ENCODE peak calls at places on chromosomes 12 and 14, in nine cellular contexts. B is mesenchymal stem cell, A is MG63, R is right cardiac atrium, T is pancreas, G is foreskin fibroblast, S is OCI-LY7, Q is left ventricle myocardium inferior, J is A549. C is an unnamed sample.
A peak's percentile ranks its signal among the peaks of the same experiment; 100 is the strongest.

GRCh38 chr14:96086032-96086431 is 46.9 kb downstream of the C14orf132 start:
- DNase-seq in Q (no peak), R (no peak), S (no peak), G (peak; percentile 91), B (peak; percentile 66), T (no peak), J (peak; percentile 42), A (peak; percentile 67), C (no peak)

GRCh38 chr12:88227263-88227662 is 85.2 kb downstream of the TMTC3 start:
- DNase-seq in S (peak; percentile 40), A (no peak), T (no peak), R (no peak), Q (no peak), G (no peak), B (no peak), J (no peak), C (no peak)

GRCh38 chr12:27866382-27867101 is 86.5 kb upstream of the MANSC4 start:
- DNase-seq in S (no peak), R (peak; percentile 48), G (peak; percentile 32), Q (no peak), J (peak; percentile 49), A (no peak), T (no peak), B (peak; percentile 83), C (no peak)

GRCh38 chr12:81517296-81517695 is 241.9 kb downstream of the PPFIA2 start:
- DNase-seq in R (no peak), A (no peak), T (no peak), J (no peak), G (no peak), B (no peak), S (no peak), Q (no peak), C (no peak)

GRCh38 chr12:69066420-69067373 is 133.7 kb upstream of the CPM start:
- DNase-seq in S (peak; percentile 15), R (peak; percentile 53), Q (no peak), T (no peak), B (no peak), G (no peak), J (no peak), A (no peak), C (no peak)

GRCh38 chr12:114681149-114681849 is 2.7 kb downstream of the TBX3 start:
- DNase-seq in S (no peak), Q (no peak), G (no peak), T (no peak), R (no peak), J (no peak), B (peak; percentile 65), A (peak; percentile 43), C (no peak)

GRCh38 chr14:55270832-55271571 is at the start of gene FBXO34:
- DNase-seq in S (peak; percentile 98), Q (peak; percentile 99), A (peak; percentile 91), T (peak; percentile 97), J (peak; percentile 97), G (peak; percentile 95), B (peak; percentile 97), R (peak; percentile 100), C (peak; percentile 94)

GRCh38 chr12:112964067-112964670 is 14.2 kb upstream of the OAS2 start:
- DNase-seq in T (no peak), B (no peak), S (no peak), G (no peak), R (no peak), Q (no peak), J (no peak), A (no peak), C (no peak)

GRCh38 chr14:98548071-98548686 is 723.8 kb downstream of the BCL11B start:
- DNase-seq in T (no peak), Q (no peak), S (no peak), R (no peak), J (no peak), G (no peak), B (no peak), A (no peak), C (no peak)

GRCh38 chr12:85147331-85147730 is 111.2 kb downstream of the LRRIQ1 start:
- DNase-seq in S (no peak), G (no peak), B (no peak), A (no peak), R (no peak), T (no peak), Q (no peak), J (no peak), C (no peak)

GRCh38 chr14:61524211-61524806 is 171.0 kb upstream of the HIF1A start:
- DNase-seq in T (peak; percentile 64), B (peak; percentile 88), Q (no peak), S (no peak), J (peak; percentile 77), A (peak; percentile 53), G (peak; percentile 66), R (no peak), C (no peak)

GRCh38 chr14:67820428-67820881 is 876 bp downstream of the RAD51B start:
- DNase-seq in R (no peak), G (peak; percentile 46), Q (no peak), T (no peak), A (no peak), B (peak; percentile 49), S (peak; percentile 27), J (peak; percentile 21), C (no peak)

GRCh38 chr14:67819563-67820411 is at the start of gene RAD51B:
- DNase-seq in R (peak; percentile 91), B (peak; percentile 85), G (peak; percentile 67), T (peak; percentile 87), Q (peak; percentile 85), A (peak; percentile 69), J (peak; percentile 83), S (peak; percentile 91), C (peak; percentile 86)

GRCh38 chr14:67816326-67817009 is at the start of gene ZFYVE26:
- DNase-seq in G (peak; percentile 89), A (peak; percentile 90), J (peak; percentile 96), Q (peak; percentile 88), B (peak; percentile 96), R (peak; percentile 92), S (peak; percentile 99), T (peak; percentile 96), C (peak; percentile 94)

GRCh38 chr14:67817750-67818438 is 1.5 kb upstream of the ZFYVE26 start:
- DNase-seq in R (peak; percentile 24), S (no peak), A (no peak), G (no peak), B (no peak), J (no peak), T (no peak), Q (no peak), C (no peak)

DNA sequence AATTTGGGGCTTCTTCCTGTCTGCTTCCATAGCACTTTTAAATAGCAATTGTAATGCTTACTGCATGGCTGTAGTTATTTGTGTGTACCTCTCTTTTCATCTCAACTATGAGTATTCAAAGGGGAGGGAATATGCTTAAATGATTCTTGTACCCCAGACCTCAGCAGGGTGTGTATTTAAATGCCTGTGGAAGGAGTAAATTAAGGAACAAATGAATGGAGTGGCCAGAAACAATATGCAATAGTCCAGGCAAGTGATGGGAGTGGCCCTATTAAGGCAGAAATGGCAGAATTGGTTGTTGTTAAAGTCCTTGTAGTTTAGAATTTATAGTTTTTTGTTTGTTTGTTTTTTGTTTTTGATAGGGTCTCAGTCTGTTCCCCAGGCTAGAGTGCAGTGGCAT is 1.5 kb downstream of the RAD51B start:
- DNase-seq in A (no peak), G (no peak), T (no peak), B (no peak), J (no peak), R (no peak), Q (no peak), S (no peak), C (no peak)
- H3K4me3 ChIP-seq in A (no peak overlapping the region), G (no peak overlapping the region), T (no peak overlapping the region), B (peak overlapping the region; percentile 97), J (no peak overlapping the region), R (no peak overlapping the region), Q (no peak overlapping the region), S (peak overlapping the region; percentile 87), C (no peak overlapping the region)

DNA sequence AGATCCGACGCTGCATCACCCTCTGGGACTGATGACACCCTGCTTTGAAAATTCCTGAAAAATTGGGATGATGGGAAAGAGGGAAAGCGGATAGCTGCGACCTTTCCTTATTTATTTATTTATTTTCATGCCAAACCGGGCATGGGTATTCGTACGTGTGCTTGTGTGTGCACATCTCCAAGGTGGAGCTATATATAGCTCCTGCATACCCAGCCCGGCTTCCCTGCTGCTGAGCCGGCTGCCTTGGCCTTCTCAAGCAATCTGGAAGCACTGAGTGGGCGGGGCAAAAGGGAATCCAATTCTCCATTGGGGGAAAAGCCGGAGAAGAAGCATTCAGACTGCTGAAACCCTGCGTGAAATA is 1.2 kb downstream of the CNTN1 start:
- DNase-seq in S (no peak), Q (no peak), A (no peak), G (no peak), B (no peak), T (no peak), R (no peak), J (peak; percentile 86), C (no peak)
- H3K4me3 ChIP-seq in S (no peak overlapping the region), Q (peak overlapping the region; percentile 58), A (no peak overlapping the region), G (no peak overlapping the region), B (peak overlapping the region; percentile 91), T (no peak overlapping the region), R (no peak overlapping the region), J (peak overlapping the region; percentile 91), C (no peak overlapping the region)

GRCh38 chr12:54019924-54020586 is 8.2 kb upstream of the HOXC6 start:
- DNase-seq in Q (no peak), B (peak; percentile 87), S (no peak), T (no peak), J (no peak), G (no peak), A (peak; percentile 59), R (no peak), C (no peak)

GRCh38 chr12:54017845-54018607 is 9.2 kb downstream of the HOXC8 start:
- DNase-seq in T (peak; percentile 73), G (peak; percentile 93), A (peak; percentile 98), R (peak; percentile 86), J (peak; percentile 93), Q (peak; percentile 43), B (peak; percentile 96), S (peak; percentile 98), C (peak; percentile 95)

GRCh38 chr12:54017027-54017788 is 8.4 kb downstream of the HOXC8 start:
- DNase-seq in G (no peak), R (no peak), Q (no peak), S (peak; percentile 77), B (peak; percentile 80), T (no peak), A (peak; percentile 66), J (peak; percentile 80), C (no peak)

GRCh38 chr12:54019111-54019811 is 9.0 kb upstream of the HOXC6 start:
- DNase-seq in G (no peak), R (no peak), A (peak; percentile 63), S (no peak), J (no peak), Q (no peak), T (no peak), B (peak; percentile 72), C (no peak)

GRCh38 chr12:54018608-54018984 is 9.6 kb upstream of the HOXC6 start:
- DNase-seq in S (peak; percentile 38), A (peak; percentile 80), J (no peak), R (peak; percentile 69), T (no peak), G (no peak), B (peak; percentile 68), Q (no peak), C (no peak)
- H3K4me3 ChIP-seq in S (peak overlapping the region; percentile 77), A (peak overlapping the region; percentile 69), J (peak overlapping the region; percentile 61), R (no peak overlapping the region), T (no peak overlapping the region), G (peak overlapping the region; percentile 59), B (peak overlapping the region; percentile 91), Q (peak overlapping the region; percentile 66), C (peak overlapping the region; percentile 86)

DNA sequence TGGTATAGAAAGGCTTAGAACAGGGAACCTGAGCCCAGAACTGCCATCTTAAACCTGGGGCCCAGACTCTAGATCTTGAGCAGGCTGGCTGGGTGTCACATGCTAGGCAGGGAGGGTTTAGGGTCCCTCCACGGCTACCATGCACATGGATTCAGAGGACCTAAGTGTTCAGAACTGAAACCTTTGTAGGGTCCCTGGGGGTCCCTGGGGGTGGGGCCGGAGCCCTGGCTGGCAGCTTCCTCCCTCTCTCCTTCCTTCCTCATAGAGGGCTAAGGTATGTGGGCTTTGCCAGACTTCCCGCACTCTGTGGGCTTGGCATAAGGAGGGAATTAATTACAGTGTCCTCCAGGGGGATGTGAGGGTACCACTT is 4.6 kb upstream of the ZNF385A start:
- DNase-seq in T (no peak), A (no peak), G (no peak), R (no peak), Q (no peak), B (no peak), J (no peak), S (no peak), C (no peak)
- H3K4me3 ChIP-seq in T (no peak overlapping the region), A (no peak overlapping the region), G (no peak overlapping the region), R (no peak overlapping the region), Q (no peak overlapping the region), B (no peak overlapping the region), J (no peak overlapping the region), S (no peak overlapping the region), C (no peak overlapping the region)